ENCODE peak calls at places on chromosomes 1 and 21, in seven cellular contexts. I is GM23248; B is GM10248; K is colonic mucosa; M is activated CD4-positive, alpha-beta T cell treated with anti-CD3 and anti-CD28 coated beads, Interleukin-2, amount 10 ng/mL, durations not matched to agents 7 days and 5 days; Q is uterus; A is Daoy. C is an unnamed sample.

GRCh38 chr21:45016031-45016430 is 58.3 kb upstream of the ADARB1 start:
- DNase-seq in B (no peak), M (no peak), Q (no peak), I (no peak), A (no peak), K (no peak), C (no peak)

GRCh38 chr1:243658596-243659105 is 191.4 kb downstream of the AKT3 start:
- DNase-seq in A (no peak), B (no peak), I (no peak), M (no peak), K (no peak), Q (no peak), C (no peak)

GRCh38 chr21:34580181-34580700 is 34.7 kb downstream of the RCAN1 start:
- DNase-seq in Q (no peak), A (no peak), I (peak), M (no peak), B (no peak), K (peak), C (no peak)

GRCh38 chr1:154352581-154353459 is 27.5 kb downstream of the ATP8B2 start:
- DNase-seq in I (peak), Q (peak), K (peak), M (peak), A (peak), B (peak), C (peak)

GRCh38 chr1:16243408-16243690 is 6.4 kb upstream of the CPLANE2 start:
- DNase-seq in I (no peak), K (no peak), Q (no peak), B (no peak), A (no peak), M (no peak), C (peak)

GRCh38 chr21:45971487-45972352 is 9.8 kb upstream of the COL6A1 start:
- DNase-seq in A (peak), I (peak), B (no peak), Q (peak), K (no peak), M (no peak), C (no peak)

GRCh38 chr1:9275567-9276034 is 17.1 kb upstream of the SPSB1 start:
- DNase-seq in M (peak), Q (no peak), B (peak), A (peak), I (peak), K (peak), C (peak)

GRCh38 chr1:206663832-206664652 is 20.7 kb upstream of the MAPKAPK2 start:
- DNase-seq in M (peak), A (peak), B (peak), I (peak), Q (peak), K (peak), C (peak)

GRCh38 chr1:33055210-33055991 is 18.7 kb upstream of the AK2 start:
- DNase-seq in A (peak), Q (peak), M (peak), B (peak), I (peak), K (peak), C (peak)

GRCh38 chr1:167454929-167455785 is 63.2 kb downstream of the CD247 start:
- DNase-seq in A (peak), I (peak), B (peak), M (peak), Q (peak), K (peak), C (peak)

GRCh38 chr1:48823161-48823560 is 46.5 kb upstream of the BEND5 start:
- DNase-seq in M (no peak), K (no peak), B (no peak), A (peak), I (no peak), Q (no peak), C (peak)

GRCh38 chr1:12032141-12032710 is 12.9 kb downstream of the MIIP start:
- DNase-seq in B (no peak), M (no peak), K (no peak), I (no peak), Q (no peak), A (no peak), C (no peak)

GRCh38 chr1:45337630-45338320 is 2.2 kb upstream of the TOE1 start:
- DNase-seq in I (no peak), A (peak), K (no peak), Q (no peak), M (no peak), B (no peak), C (peak)

GRCh38 chr1:93313026-93313425 is 32.7 kb upstream of the DR1 start:
- DNase-seq in I (no peak), A (no peak), K (no peak), B (no peak), M (no peak), Q (no peak), C (no peak)

GRCh38 chr1:93753766-93754763 is 72.4 kb upstream of the BCAR3 start:
- DNase-seq in I (peak), A (peak), B (no peak), M (no peak), Q (no peak), K (no peak), C (no peak)

GRCh38 chr1:227762231-227762911 is 27.1 kb downstream of the SNAP47 start:
- DNase-seq in A (peak), B (peak), M (peak), Q (peak), I (peak), K (peak), C (peak)

GRCh38 chr1:155977607-155978324 is 581 bp downstream of the ARHGEF2 start:
- DNase-seq in M (no peak), Q (peak), I (peak), B (peak), K (peak), A (peak), C (peak)

GRCh38 chr1:186894415-186894814 is 65.7 kb downstream of the PLA2G4A start:
- DNase-seq in K (no peak), M (no peak), A (no peak), B (no peak), I (no peak), Q (no peak), C (no peak)

GRCh38 chr1:209651148-209651547 is 1.1 kb downstream of the LAMB3 start:
- DNase-seq in I (peak), A (peak), K (peak), Q (no peak), M (peak), B (peak), C (no peak)

GRCh38 chr1:204736861-204737260 is 51.3 kb upstream of the LRRN2 start:
- DNase-seq in B (no peak), A (no peak), M (no peak), K (no peak), Q (no peak), I (no peak), C (peak)

GRCh38 chr1:209704584-209704983 is at the start of gene HSD11B1:
- DNase-seq in K (peak), I (peak), Q (peak), B (no peak), A (no peak), M (no peak), C (no peak)

GRCh38 chr1:53949023-53949611 is 3.0 kb downstream of the LRRC42 start:
- DNase-seq in Q (no peak), I (peak), A (peak), B (peak), M (peak), K (peak), C (peak)

GRCh38 chr1:113792986-113793385 is 19.3 kb downstream of the RSBN1 start:
- DNase-seq in A (no peak), B (no peak), I (peak), M (no peak), K (no peak), Q (no peak), C (no peak)

GRCh38 chr1:117093870-117094621 is 27.5 kb downstream of the TRIM45 start:
- DNase-seq in M (peak), I (peak), K (no peak), A (peak), B (peak), Q (peak), C (peak)

C was measured in NCI-H82.